ENCODE peak calls at places on chromosomes 6 and 20, in seven cellular contexts. V, W, G, Q, H, X and D are unnamed samples.

GRCh38 chr6:27767851-27768250 is 144.3 kb downstream of the OR2B2 start:
- DNase-seq in V (no peak), W (no peak), G (no peak), Q (no peak), H (no peak), X (no peak), D (no peak)

GRCh38 chr20:57658447-57659130 is 38.4 kb upstream of the ZBP1 start:
- DNase-seq in V (peak; percentile 14), W (peak; percentile 16), G (no peak), Q (peak; percentile 33), H (no peak), X (no peak), D (no peak)

GRCh38 chr6:151239603-151240035 is at the start of gene AKAP12:
- DNase-seq in V (peak; percentile 48), W (no peak), G (peak; percentile 80), Q (peak; percentile 77), H (no peak), X (no peak), D (no peak)

GRCh38 chr6:131948221-131948661 is 2.9 kb downstream of the CCN2 start:
- DNase-seq in V (no peak), W (no peak), G (peak; percentile 63), Q (no peak), H (no peak), X (peak; percentile 83), D (no peak)

GRCh38 chr6:155272353-155273222 is 8.8 kb downstream of the CLDN20 start:
- DNase-seq in V (no peak), W (no peak), G (peak; percentile 64), Q (no peak), H (no peak), X (no peak), D (no peak)

GRCh38 chr6:29547573-29547972 is 12.0 kb downstream of the UBD start:
- DNase-seq in V (no peak), W (no peak), G (no peak), Q (no peak), H (no peak), X (no peak), D (no peak)

GRCh38 chr6:160005861-160006540 is 37.1 kb downstream of the IGF2R start:
- DNase-seq in V (peak; percentile 54), W (no peak), G (no peak), Q (peak; percentile 82), H (no peak), X (peak; percentile 26), D (no peak)

GRCh38 chr6:39209360-39209811 is 19.9 kb downstream of the KCNK5 start:
- DNase-seq in V (no peak), W (no peak), G (no peak), Q (no peak), H (no peak), X (no peak), D (peak; percentile 46)

GRCh38 chr6:111737065-111737521 is 131.4 kb upstream of the TRAF3IP2 start:
- DNase-seq in V (no peak), W (no peak), G (peak; percentile 80), Q (no peak), H (no peak), X (no peak), D (no peak)

GRCh38 chr6:7086488-7086887 is 21.3 kb upstream of the RREB1 start:
- DNase-seq in V (peak; percentile 29), W (no peak), G (peak; percentile 52), Q (peak; percentile 64), H (peak; percentile 68), X (peak; percentile 57), D (peak; percentile 51)

GRCh38 chr20:44485830-44486198 is 10.1 kb downstream of the TTPAL start:
- DNase-seq in V (no peak), W (no peak), G (no peak), Q (no peak), H (no peak), X (no peak), D (no peak)

GRCh38 chr6:159899994-159900745 is 9.4 kb downstream of the MAS1 start:
- DNase-seq in V (no peak), W (no peak), G (peak; percentile 24), Q (no peak), H (no peak), X (no peak), D (no peak)

GRCh38 chr6:52317841-52318581 is 33.5 kb upstream of the MCM3 start:
- DNase-seq in V (no peak), W (no peak), G (peak; percentile 71), Q (no peak), H (no peak), X (no peak), D (no peak)

GRCh38 chr6:157019115-157019628 is 242.0 kb downstream of the ARID1B start:
- DNase-seq in V (no peak), W (no peak), G (peak; percentile 29), Q (no peak), H (peak; percentile 17), X (no peak), D (no peak)

GRCh38 chr6:146598785-146599405 is at the start of gene ADGB:
- DNase-seq in V (peak; percentile 70), W (no peak), G (peak; percentile 64), Q (peak; percentile 63), H (peak; percentile 40), X (peak; percentile 46), D (peak; percentile 69)

GRCh38 chr20:59157961-59158541 is 5.6 kb upstream of the ZNF831 start:
- DNase-seq in V (no peak), W (no peak), G (no peak), Q (no peak), H (no peak), X (no peak), D (no peak)

GRCh38 chr20:59158673-59159072 is 4.9 kb upstream of the ZNF831 start:
- DNase-seq in V (no peak), W (no peak), G (no peak), Q (no peak), H (no peak), X (no peak), D (no peak)

GRCh38 chr20:59161626-59162170 is 1.9 kb upstream of the ZNF831 start:
- DNase-seq in V (no peak), W (no peak), G (no peak), Q (no peak), H (no peak), X (no peak), D (no peak)

GRCh38 chr20:59159091-59159821 is 4.4 kb upstream of the ZNF831 start:
- DNase-seq in V (no peak), W (no peak), G (no peak), Q (no peak), H (no peak), X (no peak), D (no peak)

GRCh38 chr20:59159822-59160740 is 3.5 kb upstream of the ZNF831 start:
- DNase-seq in V (no peak), W (no peak), G (no peak), Q (no peak), H (no peak), X (no peak), D (no peak)
- H3K27ac ChIP-seq in V (no peak overlapping the region), W (no peak overlapping the region), G (no peak overlapping the region), Q (no peak overlapping the region), H (no peak overlapping the region), X (no peak overlapping the region), D (no peak overlapping the region)

GRCh38 chr20:61728326-61728725 is 337.4 kb downstream of the TAF4 start:
- DNase-seq in V (peak; percentile 1), W (no peak), G (no peak), Q (no peak), H (no peak), X (no peak), D (no peak)
- H3K4me3 ChIP-seq in V (no peak overlapping the region), W (no peak overlapping the region), G (no peak overlapping the region), Q (no peak overlapping the region), H (no peak overlapping the region), X (no peak overlapping the region), D (no peak overlapping the region)

GRCh38 chr6:854405-855073 is 161.6 kb upstream of the EXOC2 start:
- DNase-seq in V (no peak), W (no peak), G (no peak), Q (no peak), H (no peak), X (no peak), D (no peak)
- H3K4me1 ChIP-seq in V (no peaks in the 10 kb centered on the region), W (no peaks in the 10 kb centered on the region), G (no peaks in the 10 kb centered on the region), Q (no peaks in the 10 kb centered on the region), H (no peaks in the 10 kb centered on the region), X (no peaks in the 10 kb centered on the region), D (no peaks in the 10 kb centered on the region)

GRCh38 chr6:45567879-45568278 is 190.1 kb upstream of the SUPT3H start:
- DNase-seq in V (no peak), W (no peak), G (no peak), Q (no peak), H (no peak), X (no peak), D (no peak)

GRCh38 chr6:45566882-45567281 is 189.1 kb upstream of the SUPT3H start:
- DNase-seq in V (no peak), W (no peak), G (peak; percentile 23), Q (no peak), H (no peak), X (no peak), D (no peak)

GRCh38 chr6:45568626-45569025 is 190.9 kb upstream of the SUPT3H start:
- DNase-seq in V (no peak), W (no peak), G (no peak), Q (no peak), H (no peak), X (no peak), D (no peak)

GRCh38 chr6:45571159-45571558 is 193.4 kb upstream of the SUPT3H start:
- DNase-seq in V (no peak), W (no peak), G (no peak), Q (no peak), H (no peak), X (no peak), D (no peak)

GRCh38 chr6:45569210-45569945 is 191.6 kb upstream of the SUPT3H start:
- DNase-seq in V (no peak), W (no peak), G (no peak), Q (peak; percentile 46), H (no peak), X (no peak), D (no peak)
- H3K27ac ChIP-seq in V (no peak overlapping the region), W (no peak overlapping the region), G (no peak overlapping the region), Q (no peak overlapping the region), H (no peak overlapping the region), X (no peak overlapping the region), D (no peak overlapping the region)

DNA sequence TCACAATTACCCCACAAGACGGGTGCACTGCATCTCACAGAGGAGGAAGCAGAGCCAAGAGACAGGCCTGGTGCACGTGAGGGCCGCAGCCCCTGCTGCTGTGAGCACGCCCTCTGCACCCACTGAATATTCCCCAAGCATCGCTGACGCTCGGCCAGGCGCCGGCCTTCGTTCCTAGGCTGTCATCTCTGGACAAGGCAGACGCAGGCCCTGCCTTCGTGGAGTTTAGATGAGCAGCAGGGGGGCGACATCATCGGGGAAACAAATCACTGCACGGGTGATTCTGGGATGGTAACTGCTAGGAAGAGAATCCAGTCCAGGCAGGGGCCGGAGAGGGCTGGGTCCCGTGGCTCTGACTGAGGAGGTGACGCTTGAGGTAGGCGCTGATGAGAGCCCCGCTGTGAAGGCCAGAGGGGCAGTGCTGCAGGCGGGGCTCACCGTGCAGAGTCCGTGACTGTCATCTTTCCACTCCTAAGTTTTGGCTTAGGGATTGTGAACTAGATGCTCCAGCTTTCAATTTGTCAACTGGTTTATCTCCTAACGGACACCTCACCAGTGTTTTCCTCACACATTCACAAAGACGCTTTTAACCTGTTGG is 162.3 kb upstream of the QKI start:
- DNase-seq in V (peak; percentile 22), W (no peak), G (no peak), Q (no peak), H (no peak), X (no peak), D (no peak)
- H3K4me3 ChIP-seq in V (no peak overlapping the region), W (no peak overlapping the region), G (no peak overlapping the region), Q (no peak overlapping the region), H (no peak overlapping the region), X (no peak overlapping the region), D (no peak overlapping the region)